ENCODE peak calls at places on chromosome 1, in ten cellular contexts. P, S, N, T, D, K, F, V, M and I are unnamed samples.
A peak's percentile ranks its signal among the peaks of the same experiment; 100 is the strongest.

GRCh38 chr1:15431571-15431948 is 6.7 kb upstream of the CTRC start:
- DNase-seq in D (no peak), V (no peak), N (no peak), S (no peak), T (no peak), M (no peak), F (no peak), P (no peak), K (no peak), I (no peak)

GRCh38 chr1:158371188-158371953 is 17.7 kb downstream of the CD1E start:
- DNase-seq in P (no peak), T (no peak), V (no peak), K (no peak), D (no peak), M (no peak), S (no peak), N (no peak), F (no peak), I (no peak)

GRCh38 chr1:163836446-163836845 is 514.7 kb downstream of the NUF2 start:
- DNase-seq in P (no peak), D (no peak), M (no peak), F (no peak), N (no peak), T (no peak), V (no peak), S (no peak), K (no peak), I (no peak)

GRCh38 chr1:52662645-52663313 is 29.8 kb downstream of the SHISAL2A start:
- DNase-seq in S (peak; percentile 72), K (no peak), N (no peak), V (peak; percentile 60), D (no peak), M (no peak), F (peak; percentile 64), T (peak; percentile 50), P (peak; percentile 85), I (no peak)

GRCh38 chr1:200982071-200982945 is 41.2 kb downstream of the KIF21B start:
- DNase-seq in D (no peak), K (no peak), N (no peak), M (no peak), F (no peak), T (peak; percentile 8), V (no peak), S (peak; percentile 45), P (no peak), I (no peak)

GRCh38 chr1:167210966-167211674 is 9.6 kb upstream of the POU2F1 start:
- DNase-seq in M (no peak), V (no peak), N (no peak), D (no peak), T (no peak), P (no peak), S (no peak), K (no peak), F (no peak), I (no peak)

GRCh38 chr1:18191037-18191867 is 83.7 kb downstream of the IGSF21 start:
- DNase-seq in F (no peak), S (peak; percentile 93), D (no peak), N (no peak), P (no peak), K (no peak), M (no peak), V (no peak), T (no peak), I (peak; percentile 93)

GRCh38 chr1:238624786-238625185 is 734.1 kb upstream of the ZP4 start:
- DNase-seq in S (no peak), D (no peak), K (no peak), P (peak; percentile 8), M (no peak), F (no peak), T (peak; percentile 40), V (no peak), N (no peak), I (no peak)

GRCh38 chr1:109782514-109782913 is 18.8 kb upstream of the EPS8L3 start:
- DNase-seq in T (peak; percentile 54), P (peak; percentile 50), V (no peak), F (no peak), N (no peak), S (no peak), K (no peak), D (no peak), M (no peak), I (no peak)

GRCh38 chr1:30320581-30320890 is 402.8 kb downstream of the MATN1 start:
- DNase-seq in D (no peak), F (no peak), P (no peak), M (no peak), V (no peak), K (no peak), S (no peak), N (no peak), T (no peak), I (no peak)

GRCh38 chr1:205061665-205062069 is 18.7 kb downstream of the CNTN2 start:
- DNase-seq in F (peak; percentile 87), D (peak; percentile 64), N (peak; percentile 79), S (peak; percentile 60), T (peak; percentile 49), V (peak; percentile 70), K (peak; percentile 42), M (no peak), P (peak; percentile 71), I (peak; percentile 79)